ENCODE peak calls at places on chromosomes 16 and 17, in five cellular contexts. I is mesendoderm, T is IMR-90, U is neuronal stem cell, Q is H1. P is an unnamed sample.

GRCh38 chr16:17668411-17668810 is 197.7 kb upstream of the XYLT1 start:
- DNase-seq in I (no peak), T (no peak), U (no peak), Q (no peak), P (no peak)

GRCh38 chr17:81566461-81567126 is 14.4 kb upstream of the FAAP100 start:
- DNase-seq in I (no peak), T (peak), U (no peak), Q (no peak), P (no peak)

GRCh38 chr17:2814499-2815341 is 18.5 kb downstream of the RAP1GAP2 start:
- DNase-seq in I (no peak), T (no peak), U (no peak), Q (no peak), P (peak)

GRCh38 chr17:20266806-20267458 is 200.4 kb downstream of the LGALS9B start:
- DNase-seq in I (no peak), T (peak), U (no peak), Q (no peak), P (no peak)

GRCh38 chr17:29195465-29196081 is 15.4 kb upstream of the MYO18A start:
- DNase-seq in I (no peak), T (no peak), U (no peak), Q (no peak), P (no peak)

GRCh38 chr16:85377388-85378144 is 235.6 kb upstream of the GSE1 start:
- DNase-seq in I (no peak), T (no peak), U (no peak), Q (no peak), P (no peak)

GRCh38 chr17:60573139-60573975 is 26.6 kb upstream of the PPM1D start:
- DNase-seq in I (peak), T (peak), U (no peak), Q (no peak), P (no peak)

GRCh38 chr16:8931864-8932263 is 31.8 kb downstream of the USP7 start:
- DNase-seq in I (peak), T (peak), U (peak), Q (no peak), P (peak)

GRCh38 chr17:55660171-55660886 is 62.3 kb downstream of the TMEM100 start:
- DNase-seq in I (no peak), T (no peak), U (no peak), Q (no peak), P (no peak)

GRCh38 chr17:2090804-2091534 is 36.1 kb downstream of the HIC1 start:
- DNase-seq in I (peak), T (peak), U (peak), Q (no peak), P (peak)

GRCh38 chr17:82339634-82340580 is 6.3 kb upstream of the SECTM1 start:
- DNase-seq in I (no peak), T (no peak), U (no peak), Q (no peak), P (no peak)

GRCh38 chr17:40431231-40431602 is 12.0 kb upstream of the IGFBP4 start:
- DNase-seq in I (no peak), T (no peak), U (no peak), Q (no peak), P (no peak)

GRCh38 chr16:31157136-31157535 is 7.3 kb upstream of the PRSS36 start:
- DNase-seq in I (no peak), T (no peak), U (no peak), Q (no peak), P (no peak)

GRCh38 chr17:28554565-28554964 is 2.1 kb upstream of the UNC119 start:
- DNase-seq in I (peak), T (no peak), U (no peak), Q (no peak), P (no peak)

GRCh38 chr17:35915153-35915969 is 15.2 kb downstream of the RDM1 start:
- DNase-seq in I (peak), T (no peak), U (no peak), Q (no peak), P (no peak)

GRCh38 chr17:80599546-80600305 is 55.1 kb downstream of the RPTOR start:
- DNase-seq in I (no peak), T (no peak), U (no peak), Q (no peak), P (no peak)

GRCh38 chr17:27296427-27296979 is 2.6 kb downstream of the WSB1 start:
- DNase-seq in I (no peak), T (peak), U (no peak), Q (no peak), P (no peak)

GRCh38 chr16:83957296-83957855 is 4.3 kb downstream of the OSGIN1 start:
- DNase-seq in I (no peak), T (no peak), U (no peak), Q (no peak), P (no peak)

GRCh38 chr16:21159281-21159951 is 942 bp downstream of the LDAF1 start:
- DNase-seq in I (peak), T (no peak), U (peak), Q (no peak), P (peak)

GRCh38 chr16:88922114-88922825 is 54.7 kb downstream of the CBFA2T3 start:
- DNase-seq in I (peak), T (peak), U (no peak), Q (no peak), P (peak)

GRCh38 chr16:4682616-4683254 is 10.6 kb upstream of the NUDT16L1 start:
- DNase-seq in I (peak), T (peak), U (no peak), Q (peak), P (peak)

GRCh38 chr17:32302860-32303649 is 37.4 kb downstream of the RHBDL3 start:
- DNase-seq in I (peak), T (no peak), U (no peak), Q (no peak), P (peak)

GRCh38 chr17:7443499-7444485 is 1.1 kb upstream of the CHRNB1 start:
- DNase-seq in I (no peak), T (peak), U (no peak), Q (no peak), P (no peak)

GRCh38 chr17:57296231-57296630 is 39.9 kb downstream of the MSI2 start:
- DNase-seq in I (peak), T (no peak), U (no peak), Q (no peak), P (no peak)

GRCh38 chr17:13410874-13411273 is 190.9 kb downstream of the HS3ST3A1 start:
- DNase-seq in I (no peak), T (peak), U (no peak), Q (no peak), P (no peak)

GRCh38 chr17:6910987-6911603 is 79.6 kb upstream of the TEKT1 start:
- DNase-seq in I (peak), T (peak), U (no peak), Q (no peak), P (no peak)

GRCh38 chr17:46877466-46877865 is 26.1 kb downstream of the WNT9B start:
- DNase-seq in I (no peak), T (no peak), U (no peak), Q (no peak), P (no peak)

GRCh38 chr16:8946544-8946943 is 17.2 kb downstream of the USP7 start:
- DNase-seq in I (no peak), T (no peak), U (no peak), Q (no peak), P (no peak)

GRCh38 chr16:14354561-14355351 is 275.3 kb downstream of the PARN start:
- DNase-seq in I (no peak), T (peak), U (no peak), Q (no peak), P (no peak)

GRCh38 chr16:3157229-3158013 is 22.6 kb downstream of the ZNF213 start:
- DNase-seq in I (peak), T (peak), U (peak), Q (no peak), P (peak)

GRCh38 chr16:50428742-50429141 is 60.0 kb upstream of the BRD7 start:
- DNase-seq in I (no peak), T (no peak), U (no peak), Q (no peak), P (no peak)

GRCh38 chr16:7849891-7850290 is 517.2 kb downstream of the RBFOX1 start:
- DNase-seq in I (no peak), T (no peak), U (no peak), Q (no peak), P (no peak)

GRCh38 chr16:30894540-30895368 is 877 bp upstream of the BCL7C start:
- DNase-seq in I (no peak), T (no peak), U (no peak), Q (no peak), P (no peak)

GRCh38 chr16:1010815-1011214 is 29.2 kb downstream of the SOX8 start:
- DNase-seq in I (no peak), T (no peak), U (no peak), Q (no peak), P (no peak)
- H3K27ac ChIP-seq in I (no peak), T (no peak), U (no peak), Q (no peak), P (no peak)

DNA sequence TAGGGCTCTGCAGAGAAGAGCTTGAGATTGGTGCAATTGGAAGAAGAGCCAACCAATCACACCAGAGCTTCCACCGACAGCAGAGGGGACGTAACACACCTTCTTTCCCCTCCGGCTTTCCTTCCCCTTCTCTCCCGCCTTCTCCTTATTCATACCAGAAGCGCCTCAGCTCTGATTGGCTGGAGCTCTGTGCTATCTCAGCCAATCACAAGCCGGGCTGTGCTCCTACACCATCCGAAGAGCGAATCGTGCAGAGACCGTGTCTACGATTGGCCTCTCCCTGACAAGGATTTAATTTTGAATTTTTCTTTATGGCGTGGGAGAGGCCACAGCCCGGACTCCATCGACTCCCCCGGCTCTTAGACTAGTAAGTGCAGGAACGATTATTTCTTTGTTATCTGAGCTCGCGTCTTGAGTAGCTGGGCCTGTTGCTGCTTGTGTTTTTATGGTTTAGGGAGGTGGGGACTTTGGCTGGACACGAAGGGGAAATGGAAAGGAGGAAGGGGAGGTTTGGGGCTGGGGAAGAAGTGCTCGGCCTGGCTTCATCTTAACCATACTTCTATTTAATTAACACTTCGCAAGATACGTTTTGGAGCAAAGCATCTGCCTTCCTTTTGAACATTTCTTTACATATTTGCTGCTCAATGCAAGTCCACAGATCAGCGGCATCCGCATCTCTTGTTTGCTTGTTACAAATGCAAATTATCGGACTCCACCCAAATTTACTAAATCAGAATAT is at the start of gene PRR11:
- DNase-seq in I (no peak), T (peak), U (no peak), Q (no peak), P (peak)
- H3K18ac ChIP-seq in I (peak), T (peak), U (peak), Q (peak), P (peak)

GRCh38 chr17:74251051-74251450 is 23.0 kb upstream of the DNAI2 start:
- DNase-seq in I (no peak), T (no peak), U (no peak), Q (no peak), P (no peak)
- H3K23ac ChIP-seq in I (no peak), T (no peak), U (peak), Q (peak), P (no peak)

GRCh38 chr17:43842975-43843325 is 4.0 kb upstream of the CD300LG start:
- DNase-seq in I (no peak), T (no peak), U (no peak), Q (no peak), P (no peak)
- H3K27ac ChIP-seq in I (no peak), T (no peak), U (no peak), Q (no peak), P (no peak)

GRCh38 chr17:75779250-75779986 is 5.2 kb upstream of the UNK start:
- DNase-seq in I (peak), T (peak), U (peak), Q (peak), P (peak)
- H3K18ac ChIP-seq in I (peak), T (no peak), U (peak), Q (peak), P (peak)

DNA sequence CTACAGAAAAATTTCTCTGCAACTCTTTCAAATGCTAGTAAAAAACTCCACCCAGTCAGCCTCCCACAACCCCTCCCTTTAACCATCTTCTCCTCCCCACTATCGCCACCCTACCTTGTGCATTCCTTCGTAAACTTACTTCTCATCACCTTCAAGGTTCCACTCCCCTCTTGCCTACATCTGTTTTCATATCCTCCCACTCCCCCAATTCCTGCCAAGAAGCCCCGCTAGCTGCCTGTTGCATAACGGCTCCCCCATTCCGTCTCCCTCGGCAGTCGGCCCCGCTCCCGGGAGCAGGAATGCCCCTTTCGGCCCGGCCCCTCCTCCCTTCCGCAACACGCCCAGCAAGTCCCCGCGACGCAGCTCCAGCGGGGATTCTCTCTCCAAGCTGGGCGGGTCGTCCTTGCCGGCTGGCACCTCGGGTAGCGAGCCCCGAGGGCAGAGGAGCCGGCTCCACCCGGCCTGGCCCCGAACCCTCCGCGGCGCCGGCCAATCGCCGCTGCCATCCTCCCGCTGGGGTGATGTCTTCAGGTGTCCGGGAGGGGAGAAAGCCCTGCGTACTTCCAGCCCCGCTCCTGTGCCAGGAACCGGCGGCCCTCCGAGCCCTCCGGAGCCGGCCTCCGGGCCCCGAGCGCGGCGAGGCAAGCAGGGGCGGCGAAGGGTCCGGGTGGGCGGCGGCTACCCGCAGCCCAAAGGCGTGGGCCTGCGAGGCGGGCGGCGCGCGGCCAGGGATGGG is 1.5 kb downstream of the PHLPP2 start:
- DNase-seq in I (peak), T (peak), U (peak), Q (peak), P (peak)
- H3K23ac ChIP-seq in I (no peak), T (peak), U (peak), Q (no peak), P (no peak)

GRCh38 chr16:48504216-48504615 is 105.8 kb downstream of the N4BP1 start:
- DNase-seq in I (no peak), T (no peak), U (no peak), Q (no peak), P (no peak)
- H3K27ac ChIP-seq in I (no peak), T (peak), U (no peak), Q (no peak), P (no peak)

DNA sequence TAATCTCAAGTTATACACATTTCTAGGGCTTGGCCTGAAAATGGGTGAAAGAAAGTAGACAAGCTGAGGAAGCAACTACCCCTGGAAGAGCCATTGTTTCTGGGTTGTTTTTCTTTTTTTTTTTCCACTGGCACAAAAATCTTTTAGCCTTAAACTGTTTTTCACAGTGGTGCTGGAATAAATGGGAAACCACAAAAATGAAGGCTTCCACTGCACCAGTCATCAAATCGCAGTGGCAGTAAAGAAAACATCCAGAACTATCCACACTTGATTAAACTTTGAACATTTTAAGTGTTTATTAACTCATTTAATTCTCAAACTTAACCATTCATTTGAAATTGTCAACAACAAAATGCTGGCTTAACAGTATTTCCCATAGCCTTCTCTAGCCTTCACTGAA is 14.3 kb downstream of the CMTM4 start:
- DNase-seq in I (no peak), T (no peak), U (no peak), Q (no peak), P (no peak)
- H3K18ac ChIP-seq in I (no peak), T (no peak), U (no peak), Q (no peak), P (no peak)

GRCh38 chr16:56653218-56653617 is 1.5 kb downstream of the MT1B start:
- DNase-seq in I (no peak), T (no peak), U (no peak), Q (no peak), P (no peak)

GRCh38 chr16:56658476-56658875 is 717 bp downstream of the MT1F start:
- DNase-seq in I (no peak), T (no peak), U (no peak), Q (no peak), P (no peak)

GRCh38 chr16:56652600-56652999 is 914 bp downstream of the MT1B start:
- DNase-seq in I (no peak), T (no peak), U (no peak), Q (no peak), P (no peak)

GRCh38 chr16:56662357-56663354 is 4.9 kb downstream of the MT1F start:
- DNase-seq in I (peak), T (no peak), U (no peak), Q (no peak), P (peak)

GRCh38 chr16:56657555-56658430 is at the start of gene MT1F:
- DNase-seq in I (peak), T (peak), U (peak), Q (peak), P (peak)
- H3K23ac ChIP-seq in I (no peak), T (peak), U (no peak), Q (no peak), P (no peak)

GRCh38 chr17:72383053-72383847 is 262.4 kb downstream of the SOX9 start:
- DNase-seq in I (peak), T (no peak), U (no peak), Q (no peak), P (peak)

GRCh38 chr17:72378414-72379395 is 257.9 kb downstream of the SOX9 start:
- DNase-seq in I (no peak), T (no peak), U (no peak), Q (no peak), P (no peak)

GRCh38 chr17:72380120-72380519 is 259.3 kb downstream of the SOX9 start:
- DNase-seq in I (no peak), T (no peak), U (no peak), Q (no peak), P (no peak)

GRCh38 chr17:72380737-72381136 is 259.9 kb downstream of the SOX9 start:
- DNase-seq in I (no peak), T (no peak), U (no peak), Q (no peak), P (no peak)

DNA sequence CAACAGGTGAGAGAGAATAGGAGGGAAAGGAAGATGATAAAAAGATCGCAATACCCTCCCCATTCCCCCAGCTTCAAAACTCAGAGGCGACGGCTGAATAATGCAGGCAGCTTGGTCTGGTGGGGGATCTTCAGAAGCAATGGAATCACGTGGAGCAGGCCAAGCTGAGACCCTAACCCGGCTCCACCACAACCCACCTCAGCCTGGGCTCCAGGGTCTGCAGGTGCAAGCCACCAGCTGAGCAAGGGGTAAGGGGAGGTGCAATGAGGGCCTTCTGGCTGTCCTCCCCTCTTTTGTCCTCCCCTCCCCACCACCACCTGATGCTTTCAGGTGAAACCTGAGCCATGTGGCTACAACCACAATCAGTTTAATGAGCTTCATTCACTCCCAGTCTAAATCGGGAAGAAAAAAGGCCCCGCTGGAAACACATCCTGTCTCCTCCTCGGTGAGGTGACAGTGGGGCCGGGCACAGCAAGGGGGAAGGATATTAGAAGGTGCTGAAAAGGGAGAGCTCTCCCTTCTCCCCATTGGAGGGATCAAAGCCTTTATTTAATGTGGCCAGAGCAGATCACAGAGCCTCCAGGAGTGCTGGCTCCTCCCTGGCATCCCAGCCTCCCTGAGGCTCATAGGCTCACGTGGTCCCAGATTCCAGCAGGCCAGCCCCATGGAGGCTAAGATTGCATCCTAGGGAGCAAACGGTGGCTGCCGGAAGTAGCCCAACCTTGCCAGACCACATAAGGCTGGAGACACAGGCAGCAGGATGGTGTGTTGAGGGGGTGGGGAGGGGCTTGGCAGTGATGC is 261.0 kb downstream of the SOX9 start:
- DNase-seq in I (peak), T (no peak), U (no peak), Q (no peak), P (peak)
- H3K27ac ChIP-seq in I (no peak), T (no peak), U (peak), Q (no peak), P (no peak)

P was measured in H9.